ENCODE peak calls at places on chromosome 19, in six cellular contexts. One of them, this sample, is unnamed.

GRCh38 chr19:11256189-11256588 is 6.1 kb downstream of the DOCK6 start:
- DNase-seq in mucosa of gallbladder: no peak
- DNase-seq in NCI-H1417: no peak
- DNase-seq in neural crest cell: peak; percentile 22
- DNase-seq in left colon: no peak
- DNase-seq in midbrain: no peak
- DNase-seq in this sample: no peak

GRCh38 chr19:33879818-33880575 is 83.3 kb downstream of the KCTD15 start:
- DNase-seq in midbrain: no peak
- DNase-seq in neural crest cell: peak; percentile 29
- DNase-seq in NCI-H1417: no peak
- DNase-seq in left colon: no peak
- DNase-seq in mucosa of gallbladder: no peak
- DNase-seq in this sample: no peak

GRCh38 chr19:1862424-1863307 is 713 bp downstream of the KLF16 start:
- DNase-seq in mucosa of gallbladder: no peak
- DNase-seq in NCI-H1417: peak; percentile 65
- DNase-seq in left colon: peak; percentile 70
- DNase-seq in neural crest cell: no peak
- DNase-seq in midbrain: no peak
- DNase-seq in this sample: no peak

GRCh38 chr19:31223805-31224534 is 125.3 kb downstream of the TSHZ3 start:
- DNase-seq in NCI-H1417: no peak
- DNase-seq in mucosa of gallbladder: no peak
- DNase-seq in left colon: no peak
- DNase-seq in midbrain: no peak
- DNase-seq in neural crest cell: no peak
- DNase-seq in this sample: no peak

GRCh38 chr19:50994129-50994528 is 7.3 kb downstream of the KLK8 start:
- DNase-seq in neural crest cell: no peak
- DNase-seq in mucosa of gallbladder: no peak
- DNase-seq in NCI-H1417: peak; percentile 3
- DNase-seq in midbrain: no peak
- DNase-seq in left colon: no peak
- DNase-seq in this sample: no peak

GRCh38 chr19:19417618-19418270 is 12.3 kb downstream of the GATAD2A start:
- DNase-seq in midbrain: no peak
- DNase-seq in NCI-H1417: no peak
- DNase-seq in mucosa of gallbladder: no peak
- DNase-seq in neural crest cell: no peak
- DNase-seq in left colon: no peak
- DNase-seq in this sample: no peak

GRCh38 chr19:12800873-12801465 is 631 bp downstream of the PRDX2 start:
- DNase-seq in NCI-H1417: peak; percentile 80
- DNase-seq in left colon: peak; percentile 58
- DNase-seq in mucosa of gallbladder: no peak
- DNase-seq in midbrain: no peak
- DNase-seq in neural crest cell: no peak
- DNase-seq in this sample: no peak

GRCh38 chr19:42450314-42450934 is 7.7 kb upstream of the CXCL17 start:
- DNase-seq in mucosa of gallbladder: peak; percentile 93
- DNase-seq in neural crest cell: peak; percentile 66
- DNase-seq in NCI-H1417: peak; percentile 88
- DNase-seq in midbrain: peak; percentile 71
- DNase-seq in left colon: peak; percentile 92
- DNase-seq in this sample: peak; percentile 86

GRCh38 chr19:33195711-33196347 is 1.7 kb downstream of the LRP3 start:
- DNase-seq in neural crest cell: no peak
- DNase-seq in left colon: no peak
- DNase-seq in NCI-H1417: no peak
- DNase-seq in midbrain: no peak
- DNase-seq in mucosa of gallbladder: no peak
- DNase-seq in this sample: no peak

GRCh38 chr19:5691205-5691929 is 1.3 kb downstream of the RPL36 start:
- DNase-seq in midbrain: no peak
- DNase-seq in NCI-H1417: peak; percentile 60
- DNase-seq in left colon: peak; percentile 73
- DNase-seq in mucosa of gallbladder: no peak
- DNase-seq in neural crest cell: no peak
- DNase-seq in this sample: peak; percentile 76